ENCODE peak calls at places on chromosome 1, in seven cellular contexts. W is OCI-LY7, K is HCT116, J is GM23338, H is MM.1S, X is PC-3, B is PC-9. Q is an unnamed sample. For H3K79me2, H3K4me1 and H3K9me2, the result is how much of the 10 kb centered on the place peaks cover.

GRCh38 chr1:174753131-174753530 is 246.6 kb upstream of the CACYBP start:
- DNase-seq in W (no peak), K (no peak), J (no peak), H (no peak), X (no peak), B (no peak), Q (no peak)

GRCh38 chr1:226709942-226710341 is 29.1 kb downstream of the ITPKB start:
- DNase-seq in W (no peak), K (no peak), J (no peak), H (no peak), X (no peak), B (no peak), Q (no peak)

GRCh38 chr1:61079898-61080336 is 2.4 kb upstream of the NFIA start:
- DNase-seq in W (no peak), K (peak), J (peak), H (no peak), X (peak), B (peak), Q (peak)

GRCh38 chr1:31785020-31785946 is 21.1 kb upstream of the ADGRB2 start:
- DNase-seq in W (peak), K (no peak), J (no peak), H (no peak), X (no peak), B (no peak), Q (no peak)

GRCh38 chr1:33908344-33908956 is 44.6 kb downstream of the HMGB4 start:
- DNase-seq in W (no peak), K (no peak), J (no peak), H (no peak), X (no peak), B (no peak), Q (no peak)

GRCh38 chr1:67564193-67564592 is 120.8 kb upstream of the GADD45A start:
- DNase-seq in W (no peak), K (no peak), J (no peak), H (peak), X (no peak), B (no peak), Q (peak)

GRCh38 chr1:167723707-167724323 is 2.0 kb downstream of the MPZL1 start:
- DNase-seq in W (peak), K (no peak), J (no peak), H (no peak), X (no peak), B (no peak), Q (no peak)

GRCh38 chr1:31227891-31228290 is 11.8 kb downstream of the NKAIN1 start:
- DNase-seq in W (no peak), K (no peak), J (peak), H (no peak), X (no peak), B (no peak), Q (no peak)

DNA sequence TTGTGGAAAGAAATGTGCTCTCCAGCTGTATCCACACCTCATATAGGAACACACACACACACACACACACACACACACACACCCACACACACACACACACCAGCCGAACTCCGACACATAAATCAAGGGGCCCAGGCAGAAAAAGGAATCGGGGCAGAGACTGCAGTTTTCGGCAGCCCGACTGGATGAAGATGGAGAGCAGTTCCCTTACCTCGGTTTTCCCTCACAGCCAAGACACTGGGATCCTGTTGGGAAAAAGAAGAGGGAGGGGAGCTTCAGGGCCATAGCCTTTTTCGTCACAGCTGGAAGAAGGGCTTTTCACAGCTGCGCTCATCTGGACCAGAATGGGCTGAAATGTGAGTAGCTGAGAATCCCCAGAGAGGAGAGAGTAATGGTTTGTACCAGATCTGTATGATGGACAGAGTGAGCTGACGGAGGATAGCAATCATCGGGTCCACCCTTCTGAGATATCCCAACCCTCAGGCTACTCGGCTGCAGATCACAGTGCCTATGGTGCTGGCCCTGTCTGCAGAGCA is 37.7 kb downstream of the PIK3C2B start:
- DNase-seq in W (no peak), K (no peak), J (no peak), H (no peak), X (no peak), B (no peak), Q (no peak)
- H3K79me2 ChIP-seq in W (under half), K (under half), J (under half), H (under half), X (under half), B (under half), Q (under half)

GRCh38 chr1:8384088-8384487 is 66.2 kb downstream of the SLC45A1 start:
- DNase-seq in W (no peak), K (no peak), J (no peak), H (no peak), X (no peak), B (no peak), Q (peak)
- H3K4me1 ChIP-seq in W (under half), K (under half), J (under half), H (under half), X (under half), B (under half), Q (under half)

GRCh38 chr1:165397945-165398344 is 41.4 kb upstream of the LMX1A start:
- DNase-seq in W (no peak), K (no peak), J (peak), H (no peak), X (peak), B (no peak), Q (peak)
- H3K9me2 ChIP-seq in W (under half), K (under half), J (under half), H (under half), X (under half), B (under half), Q (under half)

DNA sequence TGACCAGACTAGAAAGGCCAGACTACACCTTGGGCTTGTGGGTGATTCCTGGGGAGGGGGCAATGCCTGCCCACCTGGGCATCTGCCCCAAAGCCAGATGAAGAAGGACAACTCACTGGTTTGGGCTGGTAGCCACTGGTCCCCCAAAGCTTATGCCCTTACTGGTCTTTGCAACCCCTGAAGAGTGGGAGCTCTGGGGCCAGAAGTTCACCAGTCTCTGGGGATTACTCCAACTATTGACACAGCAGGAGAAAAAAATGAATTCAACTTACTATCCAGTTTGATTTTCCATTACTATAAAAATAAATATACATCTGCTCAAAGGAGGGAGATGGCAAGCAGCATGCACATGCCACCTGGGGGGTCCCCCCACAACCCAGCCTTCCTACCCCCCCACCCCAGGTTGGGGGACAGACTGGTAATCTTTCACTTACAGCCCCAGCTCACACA is 2.6 kb downstream of the AHDC1 start:
- DNase-seq in W (no peak), K (no peak), J (no peak), H (no peak), X (no peak), B (no peak), Q (peak)
- H3K79me2 ChIP-seq in W (under half), K (half or more), J (half or more), H (under half), X (half or more), B (under half), Q (half or more)

GRCh38 chr1:153793973-153794615 is 18.9 kb downstream of the SLC27A3 start:
- DNase-seq in W (no peak), K (no peak), J (no peak), H (no peak), X (no peak), B (no peak), Q (no peak)

GRCh38 chr1:153793261-153793972 is 18.2 kb downstream of the SLC27A3 start:
- DNase-seq in W (no peak), K (no peak), J (peak), H (no peak), X (no peak), B (no peak), Q (no peak)

GRCh38 chr1:153791856-153792253 is 16.6 kb downstream of the SLC27A3 start:
- DNase-seq in W (no peak), K (no peak), J (no peak), H (no peak), X (no peak), B (no peak), Q (peak)

GRCh38 chr1:153790996-153791855 is 16.0 kb downstream of the SLC27A3 start:
- DNase-seq in W (peak), K (no peak), J (no peak), H (peak), X (no peak), B (peak), Q (peak)

DNA sequence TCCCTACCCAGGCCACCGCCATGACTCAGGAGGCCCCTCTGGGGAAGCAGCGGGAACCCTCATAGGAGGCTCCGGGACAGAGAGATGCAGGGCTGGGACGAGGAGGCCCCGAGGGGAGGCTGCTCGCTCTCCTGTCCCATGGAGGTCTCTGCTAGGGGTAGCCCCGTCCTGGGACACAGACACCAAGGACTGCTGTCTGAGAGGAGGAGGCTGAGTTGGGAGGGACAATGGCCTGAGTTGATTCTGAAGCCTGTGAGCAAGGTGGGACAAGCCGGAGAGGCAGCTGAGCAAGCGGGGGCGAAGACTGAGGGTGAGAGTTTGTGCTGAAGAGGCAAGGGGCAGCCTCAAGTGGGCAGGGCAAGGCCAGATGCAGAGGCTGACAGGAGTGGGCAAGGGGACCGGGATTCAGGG is 17.4 kb downstream of the SLC27A3 start:
- DNase-seq in W (no peak), K (no peak), J (no peak), H (no peak), X (no peak), B (no peak), Q (no peak)
- H3K4me1 ChIP-seq in W (under half), K (under half), J (under half), H (under half), X (under half), B (under half), Q (under half)

DNA sequence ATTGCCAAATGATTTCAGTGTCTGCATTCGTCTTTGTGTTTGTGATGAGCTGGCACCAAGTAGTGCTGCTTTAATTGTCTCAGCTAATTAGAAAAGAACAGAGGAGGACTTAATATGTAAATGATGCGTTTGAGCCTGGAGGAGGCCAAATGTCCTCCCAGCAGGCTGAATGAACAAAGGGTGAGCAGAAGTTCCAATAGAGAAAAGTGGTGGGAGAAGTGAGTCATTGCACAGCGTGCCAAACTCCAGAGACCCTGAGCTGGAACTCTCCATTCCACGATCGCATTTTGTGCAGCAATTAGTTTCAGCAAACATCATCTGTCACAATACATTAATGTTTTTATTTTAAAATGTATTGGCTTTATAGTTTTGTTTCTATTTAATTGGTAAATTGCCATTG is 17.9 kb downstream of the ETV3L start:
- DNase-seq in W (no peak), K (no peak), J (no peak), H (no peak), X (no peak), B (no peak), Q (no peak)
- H3K9me2 ChIP-seq in W (under half), K (under half), J (under half), H (under half), X (under half), B (under half), Q (under half)

DNA sequence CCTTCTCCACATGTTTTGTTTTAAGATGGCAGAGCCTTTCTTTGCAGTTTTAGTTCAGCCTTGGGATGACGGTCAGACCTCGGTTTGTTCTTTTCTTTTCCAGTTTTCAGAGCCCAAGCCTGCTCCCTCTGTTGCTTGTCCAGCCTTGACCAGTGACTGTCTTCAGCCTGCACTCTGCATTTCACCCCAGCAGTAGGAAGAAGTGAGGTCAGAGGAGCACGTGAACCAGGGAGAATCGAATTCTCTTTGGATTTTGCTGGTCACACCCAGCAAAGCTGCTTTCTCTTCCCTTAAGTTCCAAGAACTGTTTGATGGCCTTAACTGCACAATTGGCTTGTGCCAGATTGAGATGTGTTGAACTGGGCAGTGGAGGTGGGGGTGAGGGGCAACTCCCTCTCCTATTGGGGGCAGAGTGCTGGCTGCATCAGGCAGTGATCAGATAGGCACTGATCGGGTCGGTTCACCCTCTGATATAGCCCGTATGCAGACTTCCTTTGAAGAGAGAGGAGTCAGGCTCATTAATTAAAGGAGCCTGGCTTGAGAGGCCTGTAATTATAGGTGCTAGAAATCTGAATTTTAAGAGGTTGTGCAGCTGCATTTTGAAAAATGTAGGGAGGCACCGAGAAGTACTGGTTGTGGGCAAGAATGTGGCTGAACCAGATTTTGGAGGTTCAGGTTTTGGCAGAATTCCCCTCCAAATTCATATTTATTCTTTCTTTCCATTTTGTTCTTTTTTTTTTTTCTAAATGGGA is 42.4 kb downstream of the PEX14 start:
- DNase-seq in W (no peak), K (no peak), J (no peak), H (no peak), X (no peak), B (no peak), Q (no peak)
- H3K79me2 ChIP-seq in W (under half), K (half or more), J (half or more), H (under half), X (half or more), B (half or more), Q (half or more)

DNA sequence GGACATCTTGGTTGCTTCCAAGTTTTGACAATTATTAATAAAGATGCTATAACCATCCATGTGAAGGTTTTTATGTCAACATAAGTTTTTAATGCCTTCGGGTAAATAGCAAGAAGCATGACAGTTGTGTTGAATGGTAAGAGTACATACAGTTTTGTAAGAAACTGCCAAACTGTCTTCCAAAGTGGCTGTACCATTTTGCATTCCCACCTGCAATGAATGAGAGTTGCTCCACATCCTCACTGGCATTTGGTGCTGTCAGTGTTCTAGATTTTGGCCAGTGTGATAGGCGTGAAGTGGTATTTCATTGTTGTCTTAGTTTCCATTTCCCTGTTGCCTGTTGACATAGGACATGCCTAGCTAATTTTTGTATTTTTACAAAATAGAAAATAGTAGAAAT is 45.4 kb downstream of the CD58 start:
- DNase-seq in W (no peak), K (no peak), J (no peak), H (no peak), X (no peak), B (no peak), Q (no peak)
- H3K4me1 ChIP-seq in W (under half), K (under half), J (under half), H (under half), X (under half), B (under half), Q (under half)

Q was measured in GM23248.